ENCODE peak calls at places on chromosomes 5 and 9, in eight cellular contexts. L, F, V, E, I, A, U and S are unnamed samples.

GRCh38 chr9:121463026-121463827 is 36.4 kb downstream of the GGTA1 start:
- DNase-seq in U (no peak), A (no peak), L (peak; percentile 20), F (peak; percentile 72), E (no peak), I (peak; percentile 39), V (peak; percentile 54), S (no peak)

GRCh38 chr5:82259172-82259800 is 18.9 kb downstream of the RPS23 start:
- DNase-seq in I (peak; percentile 13), L (no peak), U (peak; percentile 40), A (no peak), E (no peak), V (no peak), F (no peak), S (peak; percentile 20)

GRCh38 chr9:125325821-125326220 is 64.2 kb downstream of the GAPVD1 start:
- DNase-seq in V (no peak), A (no peak), I (no peak), U (no peak), F (no peak), E (no peak), L (no peak), S (peak; percentile 64)

GRCh38 chr9:82404484-82405280 is 416.1 kb downstream of the SPATA31D1 start:
- DNase-seq in F (no peak), A (no peak), E (no peak), U (no peak), I (no peak), V (no peak), L (no peak), S (no peak)

GRCh38 chr5:83924171-83924570 is 203.5 kb upstream of the HAPLN1 start:
- DNase-seq in V (no peak), A (no peak), I (no peak), L (no peak), U (no peak), F (no peak), E (no peak), S (no peak)

GRCh38 chr9:113599647-113600476 is 136.3 kb downstream of the RGS3 start:
- DNase-seq in V (no peak), L (no peak), E (no peak), F (no peak), I (peak; percentile 53), U (no peak), A (no peak), S (peak; percentile 85)

GRCh38 chr9:105828596-105829213 is 134.4 kb downstream of the TMEM38B start:
- DNase-seq in L (no peak), U (no peak), I (no peak), V (no peak), A (no peak), F (no peak), E (no peak), S (no peak)

GRCh38 chr5:96476654-96477053 is 43.6 kb upstream of the PCSK1 start:
- DNase-seq in A (no peak), E (no peak), V (no peak), F (no peak), I (no peak), L (no peak), U (no peak), S (no peak)

GRCh38 chr9:121620777-121621437 is 30.5 kb upstream of the DAB2IP start:
- DNase-seq in I (no peak), U (no peak), L (no peak), F (no peak), E (no peak), A (no peak), V (no peak), S (peak; percentile 64)

GRCh38 chr5:3598725-3599282 is 3.2 kb downstream of the IRX1 start:
- DNase-seq in E (no peak), U (no peak), I (no peak), A (no peak), L (no peak), V (no peak), F (no peak), S (no peak)

GRCh38 chr5:145936401-145937131 is at the start of gene SH3RF2:
- DNase-seq in F (peak; percentile 24), V (peak; percentile 82), A (no peak), I (peak; percentile 85), E (peak; percentile 46), L (peak; percentile 91), U (no peak), S (peak; percentile 94)

GRCh38 chr9:127502706-127503378 is 51.5 kb downstream of the LRSAM1 start:
- DNase-seq in I (no peak), U (no peak), A (no peak), L (no peak), V (no peak), F (no peak), E (no peak), S (no peak)

GRCh38 chr5:2986301-2986700 is 234.8 kb upstream of the IRX2 start:
- DNase-seq in E (no peak), F (no peak), L (no peak), A (no peak), V (no peak), U (no peak), I (no peak), S (no peak)

GRCh38 chr5:55096860-55097259 is 5.6 kb upstream of the GZMA start:
- DNase-seq in V (no peak), A (peak; percentile 44), L (peak; percentile 11), F (no peak), I (no peak), U (peak; percentile 11), E (no peak), S (no peak)

DNA sequence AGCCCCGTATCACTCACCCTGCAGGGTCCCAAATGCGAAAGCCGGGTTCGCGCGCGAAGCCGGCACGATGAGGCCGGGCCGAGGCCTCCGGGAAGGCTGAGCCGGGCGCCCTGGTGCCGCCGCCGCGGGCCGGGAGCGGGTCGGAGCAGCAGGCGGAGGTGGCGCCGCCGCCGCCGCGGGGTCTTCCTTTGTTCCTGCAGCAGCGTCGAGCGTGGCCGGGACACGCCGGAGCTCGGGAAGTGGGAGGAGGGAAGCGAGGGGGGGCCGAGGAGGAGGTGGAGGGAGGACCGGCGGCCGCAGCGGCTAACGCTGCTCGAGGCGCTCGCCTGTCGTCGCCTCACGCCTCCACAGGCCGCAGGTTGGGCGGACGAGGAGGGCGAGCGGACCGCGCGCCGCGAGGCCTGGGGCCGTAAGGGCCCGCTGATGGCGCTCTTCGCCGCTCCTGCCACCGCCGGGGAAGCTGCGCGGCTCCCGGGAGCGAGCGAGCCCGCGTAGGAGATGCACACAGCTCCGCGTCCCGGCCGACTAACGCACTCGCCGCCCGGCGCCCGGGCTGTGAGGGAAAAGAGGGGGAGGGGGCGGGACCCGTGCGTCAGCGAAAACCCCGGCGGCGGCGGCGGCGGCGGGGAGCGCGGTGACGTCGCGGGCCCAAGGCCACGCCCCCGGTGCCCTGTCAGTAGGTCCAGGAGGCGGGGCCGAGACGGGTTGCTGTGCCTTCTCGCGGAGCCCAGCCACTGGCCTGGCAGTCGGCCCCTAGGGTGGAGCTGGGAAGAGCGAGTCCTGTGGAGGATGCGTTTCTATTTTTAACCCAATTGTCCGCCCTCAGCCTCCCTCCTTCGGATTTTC is at the start of gene ZFAND5:
- DNase-seq in I (peak; percentile 100), U (peak; percentile 97), E (peak; percentile 99), F (peak; percentile 99), A (peak; percentile 87), V (peak; percentile 99), L (peak; percentile 98), S (peak; percentile 99)
- TF ChIP-seq CTCF in I (peak; percentile 25), U (peak; percentile 7), E (no peak), F (peak; percentile 17), A (no peak), V (peak; percentile 14), L (peak; percentile 6), S (peak; percentile 8)

GRCh38 chr5:77425998-77426659 is 66.0 kb downstream of the WDR41 start:
- DNase-seq in V (peak; percentile 70), I (no peak), U (no peak), F (no peak), L (no peak), A (no peak), E (no peak), S (no peak)
- H3K27ac ChIP-seq in V (no peak overlapping the region), I (peak overlapping the region; percentile 50), U (no peak overlapping the region), F (no peak overlapping the region), L (no peak overlapping the region), A (no peak overlapping the region), E (peak overlapping the region; percentile 59), S (no peak overlapping the region)

DNA sequence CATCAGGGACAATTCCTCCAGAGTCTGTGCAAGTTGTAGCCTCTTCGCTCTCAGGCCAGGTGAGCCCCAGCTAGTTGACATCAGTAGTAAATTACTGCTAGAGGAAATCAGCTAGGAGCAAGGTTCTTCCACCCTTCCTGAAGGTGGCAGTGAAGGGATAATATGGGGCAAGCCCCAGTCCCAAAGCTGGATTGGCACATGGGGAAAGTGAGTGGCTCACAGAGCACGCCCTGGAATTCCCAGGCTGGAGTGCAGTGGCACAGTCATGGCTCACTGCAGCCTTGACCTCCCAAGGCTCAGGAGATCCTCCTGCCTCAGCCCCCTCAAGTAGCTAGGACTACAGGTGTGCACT is 82.1 kb downstream of the CYFIP2 start:
- DNase-seq in V (no peak), E (no peak), A (no peak), L (no peak), F (no peak), I (no peak), U (no peak), S (no peak)
- TF ChIP-seq CTCF in V (no peak), E (no peak), A (no peak), L (no peak), F (no peak), I (no peak), U (no peak), S (no peak)

DNA sequence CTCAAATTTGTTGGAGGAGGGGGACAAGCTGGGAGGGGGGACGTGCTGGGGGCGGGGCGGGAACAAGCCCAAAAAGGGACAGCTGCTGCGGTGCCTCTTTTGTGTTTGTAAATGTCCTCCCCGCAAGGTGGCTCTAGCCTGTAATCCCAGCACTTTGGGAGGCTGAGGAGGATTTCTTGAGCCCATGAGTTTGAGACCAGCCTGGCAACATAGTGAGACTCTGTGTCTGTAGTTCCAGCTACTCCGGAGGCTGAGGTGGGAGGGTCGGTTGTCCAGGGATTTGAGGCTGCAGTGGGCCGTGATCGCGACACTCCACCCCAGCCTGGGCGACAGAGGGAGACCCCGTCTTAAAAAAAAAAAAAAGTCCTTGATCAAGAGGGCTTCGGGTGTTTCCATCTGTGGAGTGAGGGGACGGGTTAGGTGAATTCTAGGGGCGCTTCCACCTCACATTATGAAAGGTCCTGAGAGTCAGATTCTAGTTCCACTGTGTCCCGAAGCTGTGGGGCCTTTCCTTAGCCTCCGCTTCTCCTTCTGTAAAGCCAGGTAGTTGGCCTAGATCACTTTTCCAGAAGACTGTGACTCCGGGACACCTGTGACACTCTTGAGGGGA is 779 bp upstream of the CTNNA1 start:
- DNase-seq in E (no peak), V (peak; percentile 53), I (peak; percentile 37), F (no peak), U (peak; percentile 59), L (peak; percentile 25), A (no peak), S (no peak)
- H3K27ac ChIP-seq in E (peak overlapping the region; percentile 95), V (peak overlapping the region; percentile 94), I (peak overlapping the region; percentile 99), F (peak overlapping the region; percentile 100), U (peak overlapping the region; percentile 75), L (peak overlapping the region; percentile 100), A (no peak overlapping the region), S (peak overlapping the region; percentile 97)

GRCh38 chr5:76209297-76209696 is 126.1 kb downstream of the SV2C start:
- DNase-seq in U (no peak), V (no peak), E (no peak), I (no peak), A (no peak), F (no peak), L (no peak), S (no peak)
- TF ChIP-seq CTCF in U (peak; percentile 27), V (no peak), E (no peak), I (no peak), A (no peak), F (no peak), L (no peak), S (no peak)